ENCODE peak calls at places on chromosomes 16 and 17, in seven cellular contexts. R is A549, C is IMR-90, E is HepG2, N is GM12878, T is HCT116, B is H1. V is an unnamed sample.
A peak's percentile ranks its signal among the peaks of the same experiment; 100 is the strongest.

GRCh38 chr17:66221755-66222530 is 7.3 kb downstream of the APOH start:
- DNase-seq in B (no peak), T (no peak), C (no peak), R (no peak), N (no peak), E (no peak), V (no peak)

GRCh38 chr16:81649561-81649960 is 129.5 kb upstream of the PLCG2 start:
- DNase-seq in B (no peak), T (no peak), R (no peak), N (no peak), E (no peak), C (peak; percentile 23), V (no peak)

GRCh38 chr17:6831662-6832263 is at the start of gene TEKT1:
- DNase-seq in C (peak; percentile 26), R (peak; percentile 86), E (peak; percentile 77), T (no peak), N (no peak), B (peak; percentile 54), V (peak; percentile 22)

GRCh38 chr16:70561623-70562022 is 38.0 kb downstream of the SF3B3 start:
- DNase-seq in N (no peak), R (no peak), B (no peak), C (no peak), E (no peak), T (no peak), V (no peak)

GRCh38 chr16:2364638-2365210 is 24.2 kb upstream of the ABCA3 start:
- DNase-seq in T (no peak), C (no peak), E (no peak), R (no peak), N (no peak), B (no peak), V (peak; percentile 46)

GRCh38 chr17:40559016-40559853 is 6.0 kb downstream of the CCR7 start:
- DNase-seq in E (no peak), T (no peak), N (no peak), C (no peak), B (no peak), R (no peak), V (no peak)

GRCh38 chr17:47317119-47317518 is 6.6 kb upstream of the EFCAB13 start:
- DNase-seq in E (no peak), B (no peak), R (no peak), N (no peak), T (no peak), C (peak; percentile 47), V (no peak)

GRCh38 chr16:83682126-83682857 is 125.5 kb upstream of the HSBP1 start:
- DNase-seq in R (no peak), E (no peak), C (no peak), T (no peak), N (no peak), B (no peak), V (no peak)

GRCh38 chr17:51398647-51399046 is 138.3 kb downstream of the UTP18 start:
- DNase-seq in R (no peak), E (no peak), N (no peak), T (no peak), C (no peak), B (no peak), V (no peak)

GRCh38 chr16:3654249-3654991 is at the start of gene DNASE1:
- DNase-seq in R (peak; percentile 74), N (peak; percentile 9), E (peak; percentile 91), B (peak; percentile 61), T (peak; percentile 47), C (peak; percentile 36), V (peak; percentile 90)

GRCh38 chr16:11964761-11965539 is at the start of gene TNFRSF17:
- DNase-seq in R (no peak), N (peak; percentile 94), C (peak; percentile 37), B (no peak), T (no peak), E (no peak), V (no peak)

GRCh38 chr17:34118564-34118963 is 136.5 kb upstream of the CCL2 start:
- DNase-seq in N (no peak), B (no peak), R (no peak), C (no peak), E (no peak), T (no peak), V (no peak)

GRCh38 chr17:47990962-47991731 is 20.2 kb downstream of the CDK5RAP3 start:
- DNase-seq in B (no peak), R (no peak), T (no peak), N (no peak), C (peak; percentile 50), E (no peak), V (no peak)

GRCh38 chr16:56620311-56620897 is 5.2 kb upstream of the MT1E start:
- DNase-seq in B (no peak), R (no peak), N (no peak), E (no peak), T (no peak), C (no peak), V (no peak)

GRCh38 chr17:72336026-72336803 is 215.4 kb downstream of the SOX9 start:
- DNase-seq in N (no peak), R (no peak), B (no peak), T (no peak), E (no peak), C (no peak), V (no peak)

GRCh38 chr16:89759742-89760366 is 38.5 kb downstream of the ZNF276 start:
- DNase-seq in T (no peak), C (no peak), R (no peak), E (no peak), B (no peak), N (no peak), V (no peak)

GRCh38 chr17:74923538-74924249 is 379 bp upstream of the OTOP2 start:
- DNase-seq in N (no peak), B (no peak), E (no peak), C (peak; percentile 27), R (peak; percentile 92), T (no peak), V (peak; percentile 89)

GRCh38 chr17:73099504-73099903 is 7.0 kb upstream of the SLC39A11 start:
- DNase-seq in B (no peak), R (no peak), T (no peak), C (no peak), N (no peak), E (no peak), V (peak; percentile 8)

GRCh38 chr17:34386925-34387550 is 24.0 kb upstream of the CCL1 start:
- DNase-seq in E (no peak), T (no peak), B (no peak), N (no peak), C (peak; percentile 46), R (no peak), V (no peak)

GRCh38 chr17:48500435-48501426 is 30.1 kb downstream of the HOXB1 start:
- DNase-seq in C (peak; percentile 64), N (no peak), R (no peak), B (no peak), E (no peak), T (no peak), V (peak; percentile 86)

GRCh38 chr16:18069683-18070082 is 266.9 kb downstream of the NPIPA8 start:
- DNase-seq in C (no peak), T (no peak), E (no peak), R (no peak), B (no peak), N (no peak), V (no peak)

GRCh38 chr16:27428035-27428785 is 26.2 kb downstream of the IL21R start:
- DNase-seq in T (no peak), N (no peak), C (no peak), R (no peak), B (no peak), E (no peak), V (no peak)

GRCh38 chr17:42571435-42572225 is 4.7 kb downstream of the MLX start:
- DNase-seq in C (no peak), N (no peak), B (no peak), T (no peak), R (no peak), E (no peak), V (no peak)

GRCh38 chr17:28485049-28485448 is 11.6 kb downstream of the SLC13A2 start:
- DNase-seq in R (no peak), C (no peak), E (peak; percentile 15), B (no peak), T (no peak), N (no peak), V (no peak)

GRCh38 chr17:42305543-42306384 is 17.5 kb downstream of the STAT5A start:
- DNase-seq in R (no peak), E (no peak), C (no peak), B (no peak), N (no peak), T (no peak), V (no peak)

GRCh38 chr16:23836404-23837291 is 865 bp downstream of the PRKCB start:
- DNase-seq in R (no peak), C (no peak), N (no peak), E (no peak), T (no peak), B (no peak), V (peak; percentile 71)

GRCh38 chr17:80847506-80848230 is 144.0 kb upstream of the CHMP6 start:
- DNase-seq in R (no peak), T (no peak), N (no peak), E (no peak), C (no peak), B (no peak), V (peak; percentile 41)

GRCh38 chr17:57206928-57207327 is 49.4 kb upstream of the MSI2 start:
- DNase-seq in C (no peak), T (no peak), E (no peak), N (no peak), R (no peak), B (no peak), V (no peak)

GRCh38 chr16:30526137-30526822 is at the start of gene ZNF768:
- DNase-seq in B (no peak), C (no peak), N (no peak), E (peak; percentile 38), R (peak; percentile 44), T (no peak), V (peak; percentile 84)

GRCh38 chr16:70740919-70741778 is 55.3 kb upstream of the MTSS2 start:
- DNase-seq in N (no peak), C (peak; percentile 87), B (no peak), T (no peak), E (no peak), R (no peak), V (no peak)

GRCh38 chr17:76816590-76817135 is 51.5 kb upstream of the MGAT5B start:
- DNase-seq in C (peak; percentile 42), T (peak; percentile 63), B (peak; percentile 53), R (peak; percentile 85), N (no peak), E (peak; percentile 44), V (peak; percentile 72)
- TF ChIP-seq CEBPB in C (no peak), T (no peak), B (no peak), R (no peak), N (no peak), E (no peak), V (no peak)

GRCh38 chr17:79192503-79193500 is 118.2 kb downstream of the ENGASE start:
- DNase-seq in R (peak; percentile 42), E (no peak), B (peak; percentile 57), N (no peak), C (peak; percentile 11), T (no peak), V (peak; percentile 66)
- TF ChIP-seq CEBPB in R (no peak), E (no peak), B (peak; percentile 79), N (no peak), C (no peak), T (no peak), V (no peak)

GRCh38 chr17:77151236-77151635 is 10.5 kb downstream of the SEC14L1 start:
- DNase-seq in E (no peak), B (no peak), N (no peak), T (no peak), C (no peak), R (no peak), V (no peak)
- TF ChIP-seq CEBPB in E (no peak), B (no peak), N (no peak), T (no peak), C (no peak), R (no peak), V (no peak)

GRCh38 chr17:61168506-61168905 is 231.1 kb upstream of the TBX2 start:
- DNase-seq in N (no peak), R (no peak), E (no peak), T (no peak), C (peak; percentile 34), B (no peak), V (no peak)
- TF ChIP-seq CEBPB in N (no peak), R (no peak), E (no peak), T (no peak), C (no peak), B (no peak), V (no peak)